ENCODE peak calls at places on chromosome 1, in ten cellular contexts. B, A, T, V, W, L, R, U, X and Q are unnamed samples.

GRCh38 chr1:229217716-229218115 is 53.2 kb upstream of the RAB4A start:
- DNase-seq in W (no peak), A (no peak), X (peak; percentile 32), L (no peak), B (no peak), T (no peak), U (no peak), R (no peak), V (no peak), Q (no peak)

GRCh38 chr1:2335721-2336475 is 55.5 kb downstream of the MORN1 start:
- DNase-seq in A (no peak), B (no peak), T (no peak), U (no peak), L (no peak), R (no peak), V (no peak), X (no peak), W (no peak), Q (no peak)

GRCh38 chr1:212218911-212219310 is 66.3 kb upstream of the PPP2R5A start:
- DNase-seq in X (no peak), U (peak; percentile 68), A (no peak), V (peak; percentile 42), L (no peak), W (no peak), B (no peak), T (peak; percentile 86), R (peak; percentile 94), Q (no peak)

GRCh38 chr1:159962176-159962575 is 8.1 kb upstream of the SLAMF9 start:
- DNase-seq in T (no peak), U (no peak), L (no peak), V (no peak), A (no peak), R (no peak), X (no peak), W (no peak), B (no peak), Q (no peak)

GRCh38 chr1:245807306-245807705 is 652.5 kb downstream of the KIF26B start:
- DNase-seq in V (peak; percentile 46), X (no peak), W (no peak), A (no peak), T (no peak), L (no peak), U (no peak), B (peak; percentile 25), R (no peak), Q (no peak)

GRCh38 chr1:17653728-17654351 is 101.3 kb upstream of the ACTL8 start:
- DNase-seq in B (no peak), R (no peak), T (peak; percentile 30), X (peak; percentile 71), V (peak; percentile 50), L (peak; percentile 40), U (peak; percentile 48), W (peak; percentile 9), A (no peak), Q (no peak)

GRCh38 chr1:230542054-230542453 is 100.2 kb upstream of the COG2 start:
- DNase-seq in T (peak; percentile 20), R (peak; percentile 12), U (no peak), W (no peak), B (no peak), A (no peak), V (no peak), L (no peak), X (no peak), Q (no peak)

GRCh38 chr1:78146137-78146822 is 100.5 kb downstream of the GIPC2 start:
- DNase-seq in T (peak; percentile 12), B (no peak), W (no peak), V (no peak), X (no peak), R (no peak), U (peak; percentile 16), L (no peak), A (no peak), Q (no peak)

GRCh38 chr1:101181930-101182329 is 54.9 kb upstream of the S1PR1 start:
- DNase-seq in B (no peak), X (no peak), A (no peak), L (no peak), T (no peak), R (no peak), U (no peak), W (no peak), V (no peak), Q (no peak)

GRCh38 chr1:162305969-162306368 is 70.7 kb downstream of the SPATA46 start:
- DNase-seq in B (no peak), T (no peak), L (no peak), U (peak; percentile 12), W (no peak), V (no peak), X (no peak), R (peak; percentile 40), A (no peak), Q (no peak)

GRCh38 chr1:7580923-7581753 is 190.0 kb upstream of the VAMP3 start:
- DNase-seq in B (no peak), U (peak; percentile 22), V (no peak), R (no peak), L (no peak), X (no peak), W (no peak), A (no peak), T (peak; percentile 14), Q (no peak)

GRCh38 chr1:246355421-246356230 is 151.5 kb downstream of the SMYD3 start:
- DNase-seq in U (no peak), W (no peak), B (no peak), A (no peak), R (no peak), X (no peak), L (no peak), V (no peak), T (no peak), Q (no peak)

GRCh38 chr1:69700770-69701169 is 133.0 kb downstream of the LRRC7 start:
- DNase-seq in L (no peak), U (peak; percentile 3), V (no peak), W (no peak), X (peak; percentile 5), A (no peak), B (no peak), T (peak; percentile 22), R (no peak), Q (no peak)

GRCh38 chr1:5142389-5142788 is 488.0 kb downstream of the AJAP1 start:
- DNase-seq in W (no peak), R (no peak), T (no peak), X (peak; percentile 66), V (no peak), B (no peak), L (no peak), U (no peak), A (no peak), Q (no peak)

GRCh38 chr1:41455479-41456271 is 28.8 kb downstream of the EDN2 start:
- DNase-seq in B (peak; percentile 90), U (peak; percentile 34), V (no peak), L (no peak), A (no peak), R (peak; percentile 66), X (no peak), W (no peak), T (no peak), Q (no peak)

GRCh38 chr1:72635719-72636118 is 353.4 kb upstream of the NEGR1 start:
- DNase-seq in V (no peak), L (no peak), X (no peak), U (peak; percentile 2), R (no peak), T (peak; percentile 4), W (no peak), A (no peak), B (no peak), Q (no peak)

GRCh38 chr1:16158025-16158424 is 2.2 kb upstream of the EPHA2 start:
- DNase-seq in R (no peak), B (no peak), U (no peak), W (no peak), L (no peak), A (no peak), X (no peak), T (no peak), V (no peak), Q (no peak)

GRCh38 chr1:3431686-3432085 is 22.8 kb upstream of the ARHGEF16 start:
- DNase-seq in A (no peak), R (no peak), B (no peak), T (no peak), W (no peak), L (no peak), V (no peak), U (no peak), X (no peak), Q (no peak)

GRCh38 chr1:69312055-69312732 is 255.5 kb upstream of the LRRC7 start:
- DNase-seq in B (no peak), X (no peak), L (no peak), U (no peak), V (no peak), A (no peak), T (no peak), R (no peak), W (no peak), Q (no peak)

GRCh38 chr1:222042120-222042519 is 300.2 kb upstream of the DUSP10 start:
- DNase-seq in X (no peak), B (no peak), A (no peak), U (no peak), W (no peak), V (no peak), L (no peak), T (peak; percentile 89), R (no peak), Q (no peak)

GRCh38 chr1:41582351-41582750 is 97.9 kb upstream of the EDN2 start:
- DNase-seq in T (no peak), U (no peak), V (no peak), W (no peak), X (no peak), B (peak; percentile 59), L (no peak), R (no peak), A (no peak), Q (no peak)

GRCh38 chr1:245704765-245705164 is 550.0 kb downstream of the KIF26B start:
- DNase-seq in L (no peak), B (no peak), V (no peak), R (peak; percentile 10), W (no peak), U (peak; percentile 50), T (no peak), A (no peak), X (no peak), Q (no peak)

GRCh38 chr1:207935166-207935583 is 24.2 kb upstream of the CD34 start:
- DNase-seq in V (no peak), W (no peak), R (peak; percentile 55), X (no peak), B (no peak), A (no peak), L (no peak), T (no peak), U (no peak), Q (no peak)

GRCh38 chr1:94317790-94318188 is 80.4 kb upstream of the ARHGAP29 start:
- DNase-seq in X (no peak), B (no peak), V (no peak), W (no peak), R (no peak), L (no peak), T (peak; percentile 53), U (peak; percentile 52), A (no peak), Q (no peak)

GRCh38 chr1:156594124-156594678 is 2.6 kb downstream of the NAXE start:
- DNase-seq in R (no peak), B (no peak), U (no peak), T (no peak), W (no peak), V (no peak), L (no peak), X (no peak), A (no peak), Q (no peak)

GRCh38 chr1:29532741-29533140 is 296.4 kb downstream of the PTPRU start:
- DNase-seq in V (no peak), T (peak; percentile 4), X (no peak), L (no peak), W (no peak), R (no peak), A (no peak), U (peak; percentile 7), B (peak; percentile 30), Q (no peak)

GRCh38 chr1:17903386-17903785 is 148.3 kb downstream of the ACTL8 start:
- DNase-seq in W (no peak), A (no peak), R (peak; percentile 33), T (no peak), X (no peak), V (no peak), U (peak; percentile 17), L (no peak), B (no peak), Q (no peak)

GRCh38 chr1:143680304-143680703 is 291.5 kb downstream of the FAM72C start:
- DNase-seq in X (peak; percentile 88), A (no peak), V (no peak), U (no peak), B (no peak), W (no peak), T (no peak), L (no peak), R (no peak), Q (no peak)